ENCODE peak calls at places on chromosomes 16 and 17, in four cellular contexts. D is SW 1271, L is NCI-H1105, O is cardiac septum. Z is an unnamed sample.

GRCh38 chr17:78383725-78384471 is 5.4 kb downstream of the PGS1 start:
- DNase-seq in D (peak; percentile 15), L (no peak), O (peak; percentile 92), Z (peak; percentile 92)

GRCh38 chr17:7380321-7380720 is 568 bp upstream of the TNK1 start:
- DNase-seq in D (no peak), L (peak; percentile 90), O (peak; percentile 80), Z (peak; percentile 24)

GRCh38 chr16:53541326-53541725 is 38.3 kb upstream of the AKTIP start:
- DNase-seq in D (no peak), L (no peak), O (no peak), Z (peak; percentile 18)

GRCh38 chr17:64277831-64278562 is 14.9 kb upstream of the TEX2 start:
- DNase-seq in D (no peak), L (no peak), O (no peak), Z (no peak)

GRCh38 chr17:18235743-18236256 is 10.4 kb downstream of the LLGL1 start:
- DNase-seq in D (no peak), L (no peak), O (no peak), Z (peak; percentile 93)

GRCh38 chr17:67544364-67544763 is 167.3 kb downstream of the PITPNC1 start:
- DNase-seq in D (no peak), L (no peak), O (no peak), Z (no peak)

GRCh38 chr17:50058296-50058945 is 2.5 kb downstream of the ITGA3 start:
- DNase-seq in D (peak; percentile 38), L (no peak), O (no peak), Z (no peak)

GRCh38 chr16:17026600-17027242 is 444.0 kb downstream of the XYLT1 start:
- DNase-seq in D (no peak), L (no peak), O (no peak), Z (no peak)

GRCh38 chr16:3745751-3746355 is 28.5 kb upstream of the TRAP1 start:
- DNase-seq in D (no peak), L (no peak), O (no peak), Z (no peak)

GRCh38 chr16:89096768-89097527 is 3.3 kb downstream of the ACSF3 start:
- DNase-seq in D (no peak), L (no peak), O (no peak), Z (no peak)

GRCh38 chr16:27690604-27691003 is 140.7 kb downstream of the KATNIP start:
- DNase-seq in D (no peak), L (no peak), O (peak; percentile 35), Z (peak; percentile 50)

GRCh38 chr16:78821335-78821734 is 721.9 kb downstream of the WWOX start:
- DNase-seq in D (no peak), L (no peak), O (no peak), Z (no peak)

GRCh38 chr17:80068301-80069160 is 32.1 kb downstream of the CCDC40 start:
- DNase-seq in D (no peak), L (no peak), O (no peak), Z (peak; percentile 20)

GRCh38 chr16:2149630-2150417 is 1.4 kb downstream of the RAB26 start:
- DNase-seq in D (no peak), L (no peak), O (no peak), Z (peak; percentile 54)

GRCh38 chr16:4561565-4561964 is 5.4 kb downstream of the C16orf96 start:
- DNase-seq in D (no peak), L (no peak), O (no peak), Z (no peak)

GRCh38 chr17:38453951-38454421 is 25.7 kb downstream of the ARHGAP23 start:
- DNase-seq in D (no peak), L (peak; percentile 16), O (no peak), Z (peak; percentile 78)

GRCh38 chr16:81473969-81474959 is 29.7 kb downstream of the CMIP start:
- DNase-seq in D (no peak), L (no peak), O (no peak), Z (no peak)

Z was measured in Daoy.